ENCODE peak calls at places on chromosomes 11 and 22, in four cellular contexts. One of them, this sample, is unnamed.

GRCh38 chr22:28017859-28018258 is 98.8 kb upstream of the PITPNB start:
- DNase-seq in aorta: peak; percentile 64
- DNase-seq in heart right ventricle: no peak
- DNase-seq in fibroblast of the aortic adventitia: no peak
- DNase-seq in this sample: no peak

GRCh38 chr11:69202511-69203221 is 46.9 kb downstream of the SMIM38 start:
- DNase-seq in aorta: peak; percentile 70
- DNase-seq in fibroblast of the aortic adventitia: no peak
- DNase-seq in heart right ventricle: no peak
- DNase-seq in this sample: no peak

GRCh38 chr22:37220543-37220968 is 8.3 kb upstream of the SSTR3 start:
- DNase-seq in fibroblast of the aortic adventitia: peak; percentile 28
- DNase-seq in aorta: no peak
- DNase-seq in heart right ventricle: no peak
- DNase-seq in this sample: no peak

GRCh38 chr11:118792642-118793124 is 1.7 kb upstream of the DDX6 start:
- DNase-seq in heart right ventricle: peak; percentile 76
- DNase-seq in fibroblast of the aortic adventitia: peak; percentile 90
- DNase-seq in aorta: no peak
- DNase-seq in this sample: peak; percentile 92

GRCh38 chr11:33701302-33701701 is 676 bp upstream of the C11orf91 start:
- DNase-seq in heart right ventricle: no peak
- DNase-seq in aorta: no peak
- DNase-seq in fibroblast of the aortic adventitia: no peak
- DNase-seq in this sample: peak; percentile 48

GRCh38 chr11:46917109-46918086 is 952 bp downstream of the LRP4 start:
- DNase-seq in heart right ventricle: no peak
- DNase-seq in aorta: no peak
- DNase-seq in fibroblast of the aortic adventitia: no peak
- DNase-seq in this sample: no peak

GRCh38 chr11:118258410-118258809 is 5.7 kb downstream of the MPZL2 start:
- DNase-seq in fibroblast of the aortic adventitia: no peak
- DNase-seq in aorta: no peak
- DNase-seq in heart right ventricle: no peak
- DNase-seq in this sample: no peak

GRCh38 chr22:32378703-32379272 is 21.1 kb downstream of the RFPL3 start:
- DNase-seq in fibroblast of the aortic adventitia: no peak
- DNase-seq in aorta: no peak
- DNase-seq in heart right ventricle: no peak
- DNase-seq in this sample: peak; percentile 24

GRCh38 chr22:31075961-31076360 is 5.2 kb upstream of the SMTN start:
- DNase-seq in heart right ventricle: peak; percentile 91
- DNase-seq in aorta: peak; percentile 97
- DNase-seq in fibroblast of the aortic adventitia: peak; percentile 92
- DNase-seq in this sample: peak; percentile 96

GRCh38 chr22:26884921-26885320 is 227.5 kb downstream of the MIAT start:
- DNase-seq in heart right ventricle: no peak
- DNase-seq in fibroblast of the aortic adventitia: peak; percentile 27
- DNase-seq in aorta: peak; percentile 87
- DNase-seq in this sample: no peak

GRCh38 chr22:46083383-46084350 is 66.7 kb upstream of the PPARA start:
- DNase-seq in aorta: peak; percentile 54
- DNase-seq in heart right ventricle: no peak
- DNase-seq in fibroblast of the aortic adventitia: peak; percentile 33
- DNase-seq in this sample: peak; percentile 55

GRCh38 chr22:46085831-46086576 is 64.3 kb upstream of the PPARA start:
- DNase-seq in aorta: peak; percentile 89
- DNase-seq in fibroblast of the aortic adventitia: peak; percentile 87
- DNase-seq in heart right ventricle: peak; percentile 66
- DNase-seq in this sample: peak; percentile 95

GRCh38 chr22:46082633-46083032 is 67.7 kb upstream of the PPARA start:
- DNase-seq in aorta: no peak
- DNase-seq in heart right ventricle: no peak
- DNase-seq in fibroblast of the aortic adventitia: peak; percentile 55
- DNase-seq in this sample: peak; percentile 30

GRCh38 chr22:46084943-46085830 is 65.1 kb upstream of the PPARA start:
- DNase-seq in fibroblast of the aortic adventitia: peak; percentile 92
- DNase-seq in heart right ventricle: peak; percentile 91
- DNase-seq in aorta: peak; percentile 94
- DNase-seq in this sample: peak; percentile 89

GRCh38 chr22:46084376-46084775 is 66.0 kb upstream of the PPARA start:
- DNase-seq in fibroblast of the aortic adventitia: no peak
- DNase-seq in aorta: peak; percentile 61
- DNase-seq in heart right ventricle: no peak
- DNase-seq in this sample: no peak
- H3K4me3 ChIP-seq in fibroblast of the aortic adventitia: peak overlapping the region; percentile 98
- H3K4me3 ChIP-seq in aorta: no peak overlapping the region
- H3K4me3 ChIP-seq in heart right ventricle: peak overlapping the region; percentile 93
- H3K4me3 ChIP-seq in this sample: peak overlapping the region; percentile 93

DNA sequence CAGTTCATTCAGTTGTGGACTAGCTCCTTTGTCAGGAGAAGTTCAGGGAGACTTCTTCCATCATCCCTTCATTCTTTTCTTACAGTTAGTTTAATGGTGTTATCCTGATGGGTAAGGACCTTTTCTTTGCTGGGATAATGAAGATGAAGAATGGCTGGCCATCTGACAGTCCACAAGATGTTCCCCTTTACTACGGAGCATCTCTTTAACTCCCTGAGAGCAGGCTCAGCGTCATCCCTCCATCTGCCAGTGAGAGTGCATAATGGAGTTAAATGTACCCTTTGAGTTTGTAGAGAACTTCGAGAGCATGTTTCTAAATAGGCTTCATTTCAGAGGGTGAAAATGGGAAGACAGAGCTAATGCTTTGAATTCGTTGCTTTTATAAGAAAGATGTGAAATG is 1.6 kb downstream of the EP300 start:
- DNase-seq in fibroblast of the aortic adventitia: peak; percentile 37
- DNase-seq in heart right ventricle: no peak
- DNase-seq in aorta: no peak
- DNase-seq in this sample: peak; percentile 39
- H3K4me3 ChIP-seq in fibroblast of the aortic adventitia: peak overlapping the region; percentile 89
- H3K4me3 ChIP-seq in heart right ventricle: peak overlapping the region; percentile 98
- H3K4me3 ChIP-seq in aorta: peak overlapping the region; percentile 98
- H3K4me3 ChIP-seq in this sample: peak overlapping the region; percentile 86

DNA sequence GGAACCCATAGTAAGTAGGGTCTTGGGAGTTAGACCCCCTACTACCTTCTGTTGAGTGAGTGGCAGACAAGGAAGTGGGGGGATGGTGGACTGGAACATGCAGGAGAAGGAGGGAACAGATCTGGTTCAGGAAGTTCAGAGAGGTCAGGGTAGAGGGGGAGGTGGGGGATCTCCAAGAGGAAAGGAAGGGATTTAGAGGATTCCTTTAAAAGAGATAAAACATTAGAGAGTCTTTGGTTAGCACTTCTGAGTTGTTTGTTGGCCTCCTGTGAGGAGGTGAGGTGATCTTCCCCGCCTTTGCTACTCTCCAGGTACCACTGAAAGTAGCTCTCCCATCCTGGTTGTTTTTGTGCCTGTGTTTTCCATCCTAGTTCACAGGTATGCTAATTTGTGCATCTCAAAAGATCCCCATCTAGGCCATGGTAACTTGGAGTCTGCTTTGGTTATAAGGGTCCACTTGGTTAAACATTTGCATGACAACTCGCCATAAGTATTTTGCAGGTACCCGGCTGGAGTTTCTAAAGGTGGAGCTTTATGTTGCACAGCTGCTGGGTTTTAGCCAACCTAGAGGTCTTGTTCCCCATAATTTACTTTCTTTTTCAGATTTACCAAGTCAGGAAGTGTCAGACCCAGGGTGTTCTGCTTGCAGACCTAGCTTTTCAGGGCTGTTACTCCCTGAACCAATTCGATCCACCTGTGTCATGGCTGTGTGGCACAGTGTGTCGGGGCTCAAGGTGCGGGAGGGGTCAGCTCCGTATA is 79.3 kb upstream of the SORL1 start:
- DNase-seq in heart right ventricle: no peak
- DNase-seq in fibroblast of the aortic adventitia: no peak
- DNase-seq in aorta: no peak
- DNase-seq in this sample: no peak
- H3K4me3 ChIP-seq in heart right ventricle: no peak overlapping the region
- H3K4me3 ChIP-seq in fibroblast of the aortic adventitia: no peak overlapping the region
- H3K4me3 ChIP-seq in aorta: no peak overlapping the region
- H3K4me3 ChIP-seq in this sample: no peak overlapping the region

GRCh38 chr22:44496305-44496704 is 1.7 kb downstream of the RTL6 start:
- DNase-seq in aorta: no peak
- DNase-seq in fibroblast of the aortic adventitia: no peak
- DNase-seq in heart right ventricle: no peak
- DNase-seq in this sample: no peak

GRCh38 chr22:44496844-44497217 is 1.2 kb downstream of the RTL6 start:
- DNase-seq in heart right ventricle: no peak
- DNase-seq in fibroblast of the aortic adventitia: no peak
- DNase-seq in aorta: no peak
- DNase-seq in this sample: no peak

GRCh38 chr22:44495629-44496028 is 2.4 kb downstream of the RTL6 start:
- DNase-seq in fibroblast of the aortic adventitia: no peak
- DNase-seq in heart right ventricle: no peak
- DNase-seq in aorta: no peak
- DNase-seq in this sample: no peak

GRCh38 chr22:44497904-44498242 is at the start of gene RTL6:
- DNase-seq in fibroblast of the aortic adventitia: no peak
- DNase-seq in heart right ventricle: no peak
- DNase-seq in aorta: no peak
- DNase-seq in this sample: no peak

DNA sequence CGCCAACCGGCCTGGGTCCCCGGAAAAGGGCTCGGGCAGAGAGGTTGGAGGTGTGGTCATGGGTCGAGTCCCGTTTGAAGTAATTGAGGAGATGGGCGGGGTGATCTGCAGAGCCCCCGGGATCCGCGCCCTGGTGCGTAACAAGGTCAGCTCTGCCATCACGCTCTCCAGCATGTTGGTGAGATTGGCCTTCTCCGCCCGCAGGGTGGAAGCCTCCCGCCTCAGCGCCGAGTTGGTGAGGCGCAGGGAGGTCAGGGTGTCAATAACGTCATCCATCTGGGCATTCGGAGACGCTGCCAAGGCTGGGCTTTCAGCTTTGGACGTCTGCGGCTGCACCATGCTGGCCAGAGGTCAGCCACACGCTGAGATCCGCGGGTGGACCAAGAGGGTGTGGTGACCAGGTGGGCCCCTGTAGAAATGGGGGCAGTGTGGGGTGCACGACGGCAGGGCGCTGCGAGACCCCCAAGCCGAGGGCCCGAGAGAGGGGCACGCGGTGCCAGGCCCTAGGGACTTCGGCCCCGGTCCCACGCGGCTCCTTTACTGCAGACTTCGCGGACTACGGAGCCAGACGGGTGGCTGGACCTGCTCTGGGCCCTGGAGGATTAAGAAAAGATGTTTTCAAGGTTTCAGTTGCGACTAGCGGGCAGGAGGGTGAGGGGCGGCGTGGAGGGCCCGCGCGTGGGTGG is 672 bp downstream of the RTL6 start:
- DNase-seq in aorta: no peak
- DNase-seq in fibroblast of the aortic adventitia: no peak
- DNase-seq in heart right ventricle: peak; percentile 11
- DNase-seq in this sample: peak; percentile 36
- H3K4me3 ChIP-seq in aorta: peak overlapping the region; percentile 35
- H3K4me3 ChIP-seq in fibroblast of the aortic adventitia: peak overlapping the region; percentile 75
- H3K4me3 ChIP-seq in heart right ventricle: peak overlapping the region; percentile 95
- H3K4me3 ChIP-seq in this sample: peak overlapping the region; percentile 70

This sample was measured in fibroblast of villous mesenchyme.